ENCODE peak calls at places on chromosomes 5 and 9, in five cellular contexts. D is left lung, V is progenitor cell of endocrine pancreas, C is stomach, K is foreskin fibroblast. Y is an unnamed sample.

GRCh38 chr9:131394464-131395026 is 659 bp downstream of the PRRC2B start:
- DNase-seq in V (peak), C (peak), K (no peak), D (peak), Y (no peak)

GRCh38 chr9:83572524-83572923 is 34.3 kb upstream of the FRMD3 start:
- DNase-seq in V (no peak), K (peak), C (no peak), D (no peak), Y (peak)

GRCh38 chr9:77712533-77713130 is 64.5 kb upstream of the GNA14 start:
- DNase-seq in K (peak), V (no peak), D (no peak), C (no peak), Y (no peak)

GRCh38 chr9:125550216-125550614 is 156.8 kb downstream of the MAPKAP1 start:
- DNase-seq in D (no peak), V (no peak), K (peak), C (no peak), Y (no peak)

GRCh38 chr5:139190125-139190524 is 8.0 kb downstream of the SIL1 start:
- DNase-seq in C (no peak), K (peak), D (no peak), V (no peak), Y (peak)

GRCh38 chr9:121328476-121328875 is 41.6 kb downstream of the STOM start:
- DNase-seq in C (no peak), K (no peak), D (no peak), V (no peak), Y (no peak)

GRCh38 chr5:14864181-14864812 is 7.3 kb downstream of the ANKH start:
- DNase-seq in C (no peak), V (no peak), D (no peak), K (no peak), Y (no peak)

GRCh38 chr5:150295741-150296486 is 6.3 kb upstream of the CAMK2A start:
- DNase-seq in C (no peak), D (no peak), K (no peak), V (no peak), Y (no peak)

GRCh38 chr5:139180850-139181785 is 17.1 kb downstream of the SIL1 start:
- DNase-seq in V (no peak), C (no peak), K (no peak), D (no peak), Y (peak)

GRCh38 chr9:136991993-136992818 is at the start of gene PAXX:
- DNase-seq in V (peak), C (peak), K (peak), D (peak), Y (peak)

DNA sequence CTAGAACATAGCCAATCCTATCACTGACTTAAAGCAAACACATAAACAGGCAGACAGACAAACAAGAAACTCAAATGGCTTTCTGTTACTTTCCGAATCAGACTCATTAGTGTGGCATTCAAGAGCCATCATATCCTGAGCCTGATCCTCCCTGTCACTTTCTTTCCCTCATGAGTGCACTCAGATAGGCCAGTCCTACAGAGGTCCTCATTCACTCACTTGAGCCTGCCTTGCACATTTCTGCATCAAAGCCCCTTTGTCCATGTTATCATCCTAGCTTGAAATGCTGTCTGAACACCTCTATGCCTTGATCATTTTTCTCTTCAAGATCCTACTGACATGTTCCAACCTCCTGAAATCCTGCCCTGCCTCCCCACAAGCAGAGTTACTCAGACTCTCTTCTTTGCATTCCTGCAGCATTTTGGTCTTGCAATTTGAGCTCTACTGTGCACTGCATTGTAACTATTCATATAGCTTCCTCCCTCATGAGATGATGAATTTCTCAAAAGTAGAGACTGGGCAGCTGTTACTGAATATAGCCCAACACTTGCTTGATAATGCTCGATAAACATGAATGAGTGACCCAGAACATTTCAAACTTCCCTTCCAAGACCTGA is 126.9 kb downstream of the PALM2AKAP2 start:
- DNase-seq in C (no peak), V (no peak), K (peak), D (no peak), Y (no peak)
- TF ChIP-seq CTCF in C (no peak), V (no peak), K (no peak), D (no peak), Y (no peak)

DNA sequence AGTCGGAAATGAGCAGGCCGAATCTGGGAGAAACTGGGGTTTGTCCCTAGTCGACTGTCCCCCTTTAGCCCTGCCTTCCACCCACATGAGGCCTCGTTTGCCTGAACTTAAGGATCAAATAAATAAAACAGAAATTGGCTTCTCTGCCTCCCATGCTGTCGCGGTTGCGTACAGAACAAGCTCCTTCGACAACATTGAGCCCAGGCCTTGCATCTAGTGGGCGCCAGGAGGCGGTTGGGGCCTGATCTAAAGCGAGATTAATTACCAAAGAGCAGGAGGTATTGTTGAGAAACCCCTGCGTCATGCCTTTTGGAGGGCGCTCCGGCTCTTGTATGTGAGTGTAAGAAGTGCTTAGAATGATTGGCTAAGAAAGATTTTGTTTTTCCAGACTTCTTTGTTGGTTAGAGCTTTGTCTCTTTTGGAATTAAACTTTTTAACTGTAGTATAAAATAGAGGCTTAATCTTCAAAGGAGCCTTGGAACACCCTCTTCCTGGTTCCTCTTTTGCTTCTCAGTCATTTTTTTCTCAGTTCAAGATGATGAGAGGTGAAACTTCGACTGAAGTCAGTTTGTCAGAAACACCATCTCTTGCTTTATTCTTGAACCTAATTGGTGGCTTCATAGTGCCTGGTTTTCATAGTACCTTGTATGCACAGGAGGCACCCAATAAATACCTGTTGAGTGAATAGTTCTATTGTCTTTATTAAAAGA is 828 bp downstream of the ATP6V0E1 start:
- DNase-seq in C (peak), K (peak), V (peak), D (peak), Y (peak)
- TF ChIP-seq CTCF in C (no peak), K (peak), V (peak), D (peak), Y (peak)

DNA sequence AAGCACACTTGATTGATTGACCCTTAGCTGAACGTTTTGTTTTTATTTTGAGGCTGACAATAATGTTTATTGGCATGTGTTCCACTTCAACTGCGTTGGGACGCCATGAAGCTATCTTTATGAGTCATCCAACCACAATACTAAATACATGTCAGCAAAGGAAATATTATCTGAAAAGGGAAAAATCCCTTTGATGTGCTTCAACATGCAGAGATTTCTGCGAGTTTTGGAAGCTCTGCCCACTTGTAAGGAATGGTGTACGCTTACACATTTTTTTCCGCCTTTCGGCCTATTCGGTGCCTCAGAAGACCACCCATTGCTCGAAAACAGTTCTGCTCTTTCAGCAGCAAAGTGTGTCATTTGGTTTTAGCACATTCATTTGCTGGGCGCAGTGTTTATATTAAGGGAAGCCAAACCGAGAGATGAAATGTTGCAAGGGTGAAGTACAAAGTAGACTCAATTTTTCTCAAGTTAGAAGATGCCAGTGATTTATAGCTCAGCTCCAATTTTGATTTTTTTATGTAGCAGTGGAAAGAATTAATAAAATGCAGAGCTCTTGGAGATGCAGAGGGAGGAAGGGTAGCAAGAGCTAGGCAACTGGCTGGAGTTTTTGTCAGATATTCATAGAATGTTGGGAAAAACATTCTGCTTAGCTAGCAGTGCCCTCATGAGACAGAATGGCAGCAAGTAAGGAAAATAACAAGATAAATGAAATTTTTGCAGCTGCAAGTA is 68.9 kb downstream of the PRDM6 start:
- DNase-seq in V (no peak), D (no peak), K (peak), C (no peak), Y (peak)
- TF ChIP-seq CTCF in V (no peak), D (no peak), K (peak), C (no peak), Y (peak)

DNA sequence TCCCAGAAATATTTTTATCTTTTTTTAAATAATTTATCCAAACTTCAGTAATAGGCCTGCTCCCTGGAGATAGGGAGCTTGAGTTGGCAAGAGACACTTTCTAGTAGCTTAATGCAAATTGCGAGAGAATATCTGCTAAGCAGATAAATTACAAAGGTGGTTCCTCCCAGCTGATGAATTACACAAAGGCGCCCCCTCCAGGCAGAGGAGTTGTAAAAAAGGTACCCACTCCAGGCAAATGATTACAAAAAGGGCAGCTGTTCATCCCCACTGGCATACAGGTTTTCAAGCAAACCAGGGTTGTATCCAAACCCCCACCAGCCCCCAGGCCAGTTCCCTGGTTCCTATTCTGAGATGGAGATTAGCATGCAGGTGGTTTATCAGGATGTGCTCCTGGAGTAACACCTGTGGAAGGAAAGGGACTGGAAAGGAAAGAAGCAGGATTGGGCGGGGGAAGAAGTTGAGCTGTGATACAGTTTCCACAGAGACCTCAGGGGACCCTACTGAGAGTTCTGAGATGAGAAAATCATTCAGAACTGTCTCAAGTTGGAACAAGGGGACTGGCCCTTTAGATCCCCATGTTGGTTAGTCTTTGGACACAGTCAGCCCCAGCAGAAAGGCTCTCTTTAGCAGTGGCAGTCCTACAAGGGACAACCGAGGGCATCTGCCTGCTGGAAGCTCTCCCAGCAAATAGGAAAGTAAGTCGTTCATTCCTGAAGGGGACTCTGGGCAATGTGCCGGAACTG is 25.5 kb downstream of the ESM1 start:
- DNase-seq in C (peak), K (no peak), V (no peak), D (no peak), Y (no peak)
- TF ChIP-seq CTCF in C (peak), K (no peak), V (peak), D (no peak), Y (peak)

GRCh38 chr9:128505414-128505765 is 871 bp downstream of the GLE1 start:
- DNase-seq in K (no peak), D (no peak), V (no peak), C (no peak), Y (no peak)

GRCh38 chr9:128503870-128504269 is 649 bp upstream of the GLE1 start:
- DNase-seq in K (no peak), C (no peak), V (no peak), D (no peak), Y (no peak)

GRCh38 chr9:128498911-128499310 is 5.6 kb upstream of the GLE1 start:
- DNase-seq in K (no peak), V (no peak), D (no peak), C (no peak), Y (no peak)

GRCh38 chr9:128499920-128500319 is 4.6 kb upstream of the GLE1 start:
- DNase-seq in D (no peak), V (no peak), C (no peak), K (no peak), Y (no peak)

DNA sequence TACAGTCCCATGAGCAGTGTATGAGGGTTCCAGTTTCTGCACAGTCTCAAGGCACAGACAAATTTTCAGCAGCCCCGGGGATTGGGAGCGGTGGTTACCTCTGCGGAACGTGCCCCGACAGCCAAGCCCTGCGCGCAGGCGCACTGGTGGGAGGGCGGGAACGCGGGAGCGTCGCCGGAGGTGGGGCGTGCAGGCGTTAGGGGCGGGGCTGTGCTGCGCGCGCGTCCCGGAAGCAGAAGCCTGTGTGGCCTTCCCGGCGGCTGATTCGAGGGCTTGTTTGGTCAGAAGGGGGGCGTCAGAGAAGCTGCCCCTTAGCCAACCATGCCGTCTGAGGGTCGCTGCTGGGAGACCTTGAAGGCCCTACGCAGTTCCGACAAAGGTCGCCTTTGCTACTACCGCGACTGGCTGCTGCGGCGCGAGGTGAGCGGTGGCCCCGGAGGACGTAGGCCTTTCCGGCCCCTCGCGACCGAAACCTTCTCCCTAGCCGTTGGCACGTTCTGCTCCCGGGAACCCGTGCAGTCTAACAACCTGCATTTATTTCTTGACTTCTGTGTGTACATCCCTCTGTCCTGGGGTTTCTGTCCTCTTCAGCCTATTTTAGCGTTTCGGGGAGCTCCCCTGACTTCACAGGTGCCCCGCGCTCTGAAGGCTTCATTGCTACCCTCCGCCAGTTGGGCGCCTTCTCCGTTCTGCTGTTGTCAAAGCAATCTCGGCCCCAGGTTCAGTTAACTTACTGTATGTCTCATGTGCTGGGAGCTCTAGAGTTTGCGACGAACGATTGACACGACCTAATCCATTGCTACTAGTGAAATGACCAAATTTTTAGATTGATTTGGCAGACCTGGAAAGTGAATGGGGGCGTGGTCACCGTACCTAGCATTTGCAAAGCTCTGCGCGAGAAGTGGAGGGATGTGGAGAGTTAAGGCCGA is at the start of gene GLE1:
- DNase-seq in V (peak), K (peak), C (peak), D (peak), Y (peak)
- TF ChIP-seq CTCF in V (no peak), K (no peak), C (no peak), D (no peak), Y (no peak)